ENCODE peak calls at places on chromosome 19, in six cellular contexts. X is neuronal stem cell, M is IMR-90, B is mesenchymal stem cell, O is H9, Y is H1. R is an unnamed sample.

GRCh38 chr19:35272122-35272715 is 3.5 kb downstream of the USF2 start:
- DNase-seq in X (no peak), M (no peak), B (no peak), O (no peak), Y (no peak), R (no peak)

GRCh38 chr19:21439372-21439771 is 42.4 kb downstream of the ZNF493 start:
- DNase-seq in X (no peak), M (no peak), B (no peak), O (no peak), Y (no peak), R (no peak)

GRCh38 chr19:33387351-33388230 is 14.1 kb downstream of the CEBPG start:
- DNase-seq in X (no peak), M (no peak), B (no peak), O (no peak), Y (no peak), R (no peak)

GRCh38 chr19:52942371-52943133 is 19.3 kb upstream of the ZNF888 start:
- DNase-seq in X (peak), M (peak), B (peak), O (peak), Y (no peak), R (peak)

GRCh38 chr19:16404396-16404795 is 67.4 kb downstream of the EPS15L1 start:
- DNase-seq in X (no peak), M (no peak), B (no peak), O (no peak), Y (no peak), R (no peak)

GRCh38 chr19:582497-583197 is 7.0 kb upstream of the HCN2 start:
- DNase-seq in X (no peak), M (peak), B (peak), O (peak), Y (no peak), R (no peak)

GRCh38 chr19:45245334-45245787 is at the start of gene EXOC3L2:
- DNase-seq in X (no peak), M (no peak), B (no peak), O (no peak), Y (no peak), R (peak)

GRCh38 chr19:35160629-35161433 is 6.3 kb downstream of the FXYD5 start:
- DNase-seq in X (no peak), M (no peak), B (no peak), O (no peak), Y (no peak), R (no peak)

GRCh38 chr19:35044317-35045117 is 3.0 kb downstream of the HPN start:
- DNase-seq in X (peak), M (peak), B (peak), O (peak), Y (no peak), R (peak)

GRCh38 chr19:45123440-45123850 is 30.5 kb downstream of the PPP1R37 start:
- DNase-seq in X (no peak), M (no peak), B (no peak), O (no peak), Y (no peak), R (no peak)

GRCh38 chr19:39082167-39082566 is 2.0 kb upstream of the ACP7 start:
- DNase-seq in X (no peak), M (no peak), B (no peak), O (no peak), Y (no peak), R (no peak)

GRCh38 chr19:1774999-1775772 is 21.9 kb downstream of the ONECUT3 start:
- DNase-seq in X (no peak), M (no peak), B (peak), O (peak), Y (peak), R (peak)

GRCh38 chr19:32817913-32818476 is 51.6 kb downstream of the SLC7A9 start:
- DNase-seq in X (no peak), M (no peak), B (no peak), O (no peak), Y (no peak), R (no peak)

GRCh38 chr19:4233282-4233853 is 4.0 kb downstream of the EBI3 start:
- DNase-seq in X (no peak), M (peak), B (peak), O (peak), Y (no peak), R (peak)

GRCh38 chr19:10998045-10998533 is 37.3 kb downstream of the SMARCA4 start:
- DNase-seq in X (no peak), M (peak), B (peak), O (no peak), Y (no peak), R (no peak)

GRCh38 chr19:9306443-9306842 is 3.2 kb downstream of the ZNF699 start:
- DNase-seq in X (no peak), M (peak), B (peak), O (no peak), Y (no peak), R (no peak)

GRCh38 chr19:45470147-45471081 is 2.6 kb downstream of the FOSB start:
- DNase-seq in X (no peak), M (peak), B (peak), O (no peak), Y (no peak), R (peak)

GRCh38 chr19:8108560-8109445 is 40.6 kb downstream of the FBN3 start:
- DNase-seq in X (no peak), M (no peak), B (no peak), O (no peak), Y (no peak), R (no peak)

GRCh38 chr19:33998302-33998701 is 174.0 kb upstream of the LSM14A start:
- DNase-seq in X (no peak), M (no peak), B (no peak), O (no peak), Y (no peak), R (no peak)

GRCh38 chr19:32324631-32325215 is 20.7 kb upstream of the ZNF507 start:
- DNase-seq in X (no peak), M (peak), B (no peak), O (no peak), Y (no peak), R (no peak)

GRCh38 chr19:1699998-1700732 is 47.8 kb upstream of the TCF3 start:
- DNase-seq in X (no peak), M (no peak), B (no peak), O (no peak), Y (no peak), R (no peak)

GRCh38 chr19:10158485-10158884 is 36.3 kb downstream of the DNMT1 start:
- DNase-seq in X (no peak), M (no peak), B (no peak), O (no peak), Y (no peak), R (no peak)

GRCh38 chr19:57841364-57841763 is 8.3 kb upstream of the ZNF587 start:
- DNase-seq in X (no peak), M (no peak), B (peak), O (no peak), Y (no peak), R (peak)

GRCh38 chr19:18932216-18932841 is 8.7 kb downstream of the HOMER3 start:
- DNase-seq in X (peak), M (no peak), B (peak), O (peak), Y (peak), R (peak)

GRCh38 chr19:4144666-4145261 is 8.7 kb upstream of the CREB3L3 start:
- DNase-seq in X (no peak), M (peak), B (peak), O (no peak), Y (no peak), R (no peak)

GRCh38 chr19:30362156-30362754 is 9.9 kb upstream of the ZNF536 start:
- DNase-seq in X (no peak), M (no peak), B (no peak), O (no peak), Y (no peak), R (peak)

GRCh38 chr19:39645800-39646411 is 9.8 kb upstream of the LGALS16 start:
- DNase-seq in X (peak), M (peak), B (peak), O (no peak), Y (no peak), R (peak)

GRCh38 chr19:38057954-38058690 is 151.1 kb downstream of the SIPA1L3 start:
- DNase-seq in X (no peak), M (no peak), B (peak), O (no peak), Y (no peak), R (no peak)

GRCh38 chr19:21127898-21128297 is 13.9 kb upstream of the ZNF431 start:
- DNase-seq in X (no peak), M (no peak), B (no peak), O (no peak), Y (no peak), R (no peak)

GRCh38 chr19:7255119-7255518 is 39.1 kb downstream of the INSR start:
- DNase-seq in X (no peak), M (no peak), B (no peak), O (no peak), Y (no peak), R (no peak)

GRCh38 chr19:7973883-7974282 is 30.4 kb upstream of the TIMM44 start:
- DNase-seq in X (no peak), M (no peak), B (no peak), O (no peak), Y (no peak), R (no peak)

GRCh38 chr19:15249912-15250634 is 17.8 kb upstream of the EPHX3 start:
- DNase-seq in X (no peak), M (peak), B (peak), O (no peak), Y (no peak), R (no peak)

GRCh38 chr19:1855828-1856255 is 7.5 kb downstream of the KLF16 start:
- DNase-seq in X (no peak), M (peak), B (no peak), O (no peak), Y (no peak), R (no peak)

GRCh38 chr19:45598267-45599011 is 3.6 kb downstream of the GPR4 start:
- DNase-seq in X (no peak), M (no peak), B (no peak), O (no peak), Y (no peak), R (no peak)

GRCh38 chr19:4557186-4557970 is 2.1 kb downstream of the SEMA6B start:
- DNase-seq in X (no peak), M (no peak), B (no peak), O (peak), Y (no peak), R (peak)

DNA sequence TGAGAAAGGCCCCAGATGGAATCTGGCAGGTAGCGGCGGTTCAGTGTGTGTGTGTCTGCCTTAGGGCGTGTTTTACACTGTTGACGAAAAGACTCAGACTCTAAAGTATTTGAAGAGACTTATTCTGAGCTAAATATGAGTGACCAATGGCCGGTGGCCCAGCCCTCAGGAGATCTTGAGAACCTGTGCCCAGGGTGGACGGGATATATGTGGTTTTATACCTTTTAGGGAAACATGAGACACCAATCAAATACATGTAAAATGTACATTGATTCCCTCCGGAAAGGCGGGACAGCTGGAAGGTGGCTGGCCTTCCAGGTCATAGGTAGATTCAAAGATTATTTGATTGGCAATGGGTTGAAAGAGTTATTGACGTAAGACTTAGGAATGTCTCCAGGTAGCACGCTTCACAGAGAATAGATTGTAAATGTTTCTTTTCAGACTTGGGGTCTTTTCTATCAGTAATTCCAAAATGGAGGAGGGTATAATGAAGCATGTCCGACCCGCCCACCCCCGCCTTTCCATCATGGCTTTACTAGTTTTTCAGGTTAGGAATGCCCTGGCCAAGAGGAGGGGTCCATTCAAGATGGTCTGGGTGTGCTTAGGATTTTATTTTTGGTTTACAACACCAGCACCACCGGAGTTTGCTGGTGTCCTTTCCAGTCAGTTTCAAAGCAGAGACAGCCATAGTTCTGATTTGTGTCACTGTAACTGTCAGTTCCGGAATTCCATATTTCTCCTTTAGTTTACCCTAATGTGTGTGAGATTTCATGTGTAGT is 1.0 kb upstream of the ZNF529 start:
- DNase-seq in X (no peak), M (peak), B (peak), O (no peak), Y (no peak), R (peak)
- H2BK15ac ChIP-seq in X (no peak), M (no peak), B (no peak), O (no peak), Y (no peak), R (no peak)

DNA sequence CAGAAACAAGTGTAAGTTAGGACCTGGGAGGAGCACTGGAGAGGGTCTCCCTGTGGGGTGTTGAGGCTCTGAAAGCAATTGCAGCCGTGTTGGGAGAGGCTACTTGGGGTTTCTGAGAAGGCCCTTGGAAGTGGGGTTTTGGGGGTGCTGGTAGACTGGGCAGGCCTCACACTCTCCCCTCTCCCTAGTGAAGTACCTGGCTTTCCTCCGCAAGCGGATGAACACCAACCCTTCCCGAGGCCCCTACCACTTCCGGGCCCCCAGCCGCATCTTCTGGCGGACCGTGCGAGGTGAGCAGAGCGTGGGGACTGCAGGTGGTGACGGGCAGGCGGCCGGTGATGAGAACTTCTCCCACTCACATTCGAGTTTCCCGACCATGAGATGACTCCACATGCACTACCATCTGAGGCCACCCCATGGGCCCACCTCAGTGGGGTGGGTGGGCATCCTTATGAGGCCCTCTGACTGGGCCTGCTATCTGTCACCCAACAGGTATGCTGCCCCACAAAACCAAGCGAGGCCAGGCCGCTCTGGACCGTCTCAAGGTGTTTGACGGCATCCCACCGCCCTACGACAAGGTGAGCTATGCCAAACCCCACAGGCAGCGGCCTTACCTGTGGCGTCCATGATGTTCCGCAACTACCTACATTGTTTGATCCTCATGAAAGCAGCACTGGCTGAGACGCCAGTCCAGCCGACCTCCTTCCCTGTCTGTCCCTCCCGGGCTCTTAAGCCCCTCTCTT is 3.0 kb downstream of the RPL13A start:
- DNase-seq in X (no peak), M (no peak), B (no peak), O (peak), Y (no peak), R (no peak)
- H4K8ac ChIP-seq in X (no peak), M (peak), B (peak), O (peak), Y (peak), R (no peak)

GRCh38 chr19:28920269-28921066 is 292.5 kb downstream of the UQCRFS1 start:
- DNase-seq in X (peak), M (peak), B (no peak), O (peak), Y (peak), R (peak)
- H2BK15ac ChIP-seq in X (no peak), M (no peak), B (no peak), O (no peak), Y (no peak), R (no peak)

GRCh38 chr19:56252699-56253422 is 19.7 kb upstream of the EDDM13 start:
- DNase-seq in X (peak), M (peak), B (peak), O (peak), Y (peak), R (peak)
- H4K8ac ChIP-seq in X (no peak), M (peak), B (no peak), O (no peak), Y (peak), R (peak)

GRCh38 chr19:41646589-41647204 is 19.8 kb upstream of the CEACAM4 start:
- DNase-seq in X (no peak), M (no peak), B (no peak), O (no peak), Y (no peak), R (no peak)

GRCh38 chr19:41649827-41650226 is 23.0 kb upstream of the CEACAM4 start:
- DNase-seq in X (no peak), M (no peak), B (no peak), O (no peak), Y (no peak), R (no peak)
- H2BK15ac ChIP-seq in X (no peak), M (no peak), B (no peak), O (no peak), Y (no peak), R (no peak)

DNA sequence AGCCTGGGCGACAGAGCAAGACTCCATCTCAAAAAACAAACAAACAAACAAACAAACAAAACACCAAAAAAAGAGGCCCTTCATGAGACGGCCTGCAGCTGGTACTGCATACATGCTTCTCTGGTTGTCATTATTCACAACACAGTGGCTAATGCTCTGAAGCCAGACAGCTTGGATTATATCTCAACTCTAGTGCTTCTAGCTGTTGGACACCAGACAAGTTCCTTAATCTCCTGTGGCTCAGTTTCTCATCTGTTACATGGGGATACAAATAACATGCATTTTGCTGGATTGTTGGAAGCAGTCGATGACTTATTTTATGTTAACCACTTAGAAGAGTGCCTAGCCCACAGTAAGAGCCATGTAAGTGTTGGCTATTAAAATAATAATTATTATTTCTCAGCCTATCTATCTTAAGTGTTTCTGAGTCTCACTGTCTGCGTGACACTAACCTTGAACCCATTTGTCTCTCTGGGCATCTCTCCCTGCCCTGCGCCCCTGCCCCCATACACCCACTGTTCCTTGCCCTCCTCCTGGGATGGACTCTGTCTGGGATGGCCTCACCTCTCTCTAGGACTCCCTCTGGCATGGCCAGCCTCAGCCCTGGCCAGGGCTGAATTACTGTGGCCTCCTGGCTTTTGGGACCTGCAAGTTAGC is 3.1 kb upstream of the JUNB start:
- DNase-seq in X (no peak), M (no peak), B (peak), O (no peak), Y (no peak), R (no peak)
- H4K8ac ChIP-seq in X (no peak), M (peak), B (peak), O (no peak), Y (no peak), R (no peak)

GRCh38 chr19:17841371-17841809 is 6.4 kb downstream of the JAK3 start:
- DNase-seq in X (no peak), M (no peak), B (no peak), O (no peak), Y (no peak), R (no peak)
- H2BK15ac ChIP-seq in X (peak), M (no peak), B (no peak), O (no peak), Y (no peak), R (no peak)

GRCh38 chr19:47255947-47256687 is at the start of gene CCDC9:
- DNase-seq in X (peak), M (peak), B (peak), O (peak), Y (peak), R (peak)
- H4K8ac ChIP-seq in X (no peak), M (peak), B (peak), O (no peak), Y (peak), R (no peak)

GRCh38 chr19:3035542-3036118 is 6.5 kb upstream of the TLE2 start:
- DNase-seq in X (peak), M (peak), B (peak), O (peak), Y (peak), R (peak)
- H2BK15ac ChIP-seq in X (peak), M (peak), B (no peak), O (no peak), Y (peak), R (no peak)

R was measured in mesendoderm.